ENCODE peak calls at places on chromosome 11, in five cellular contexts. One of them, this sample, is unnamed.

GRCh38 chr11:122656631-122657101 is 1.1 kb downstream of the UBASH3B start:
- DNase-seq in DMS79: peak
- DNase-seq in RCC 7860: peak
- DNase-seq in A172: peak
- DNase-seq in germinal center: peak
- DNase-seq in this sample: no peak

GRCh38 chr11:66133216-66133775 is 63.2 kb downstream of the PACS1 start:
- DNase-seq in A172: no peak
- DNase-seq in DMS79: peak
- DNase-seq in germinal center: no peak
- DNase-seq in RCC 7860: no peak
- DNase-seq in this sample: no peak

GRCh38 chr11:56637500-56637899 is 4.7 kb downstream of the OR5AP2 start:
- DNase-seq in RCC 7860: no peak
- DNase-seq in A172: no peak
- DNase-seq in DMS79: no peak
- DNase-seq in germinal center: no peak
- DNase-seq in this sample: no peak

GRCh38 chr11:120564573-120565301 is 53.2 kb downstream of the GRIK4 start:
- DNase-seq in A172: no peak
- DNase-seq in germinal center: peak
- DNase-seq in DMS79: peak
- DNase-seq in RCC 7860: peak
- DNase-seq in this sample: no peak

GRCh38 chr11:36449566-36450390 is 60.3 kb downstream of the TRAF6 start:
- DNase-seq in DMS79: peak
- DNase-seq in germinal center: peak
- DNase-seq in A172: no peak
- DNase-seq in RCC 7860: no peak
- DNase-seq in this sample: no peak

GRCh38 chr11:102829671-102830070 is 13.7 kb downstream of the MMP3 start:
- DNase-seq in germinal center: no peak
- DNase-seq in DMS79: no peak
- DNase-seq in RCC 7860: no peak
- DNase-seq in A172: no peak
- DNase-seq in this sample: no peak

GRCh38 chr11:131975624-131976420 is 605.4 kb downstream of the NTM start:
- DNase-seq in germinal center: no peak
- DNase-seq in RCC 7860: no peak
- DNase-seq in A172: no peak
- DNase-seq in DMS79: no peak
- DNase-seq in this sample: no peak

GRCh38 chr11:117597083-117597482 is 199.9 kb downstream of the DSCAML1 start:
- DNase-seq in A172: peak
- DNase-seq in RCC 7860: no peak
- DNase-seq in germinal center: no peak
- DNase-seq in DMS79: no peak
- DNase-seq in this sample: no peak

GRCh38 chr11:10322401-10322800 is 17.5 kb downstream of the ADM start:
- DNase-seq in DMS79: no peak
- DNase-seq in germinal center: no peak
- DNase-seq in A172: no peak
- DNase-seq in RCC 7860: no peak
- DNase-seq in this sample: no peak

GRCh38 chr11:111063711-111064110 is 181.8 kb upstream of the POU2AF2 start:
- DNase-seq in A172: peak
- DNase-seq in RCC 7860: no peak
- DNase-seq in germinal center: no peak
- DNase-seq in DMS79: no peak
- DNase-seq in this sample: no peak

GRCh38 chr11:86069408-86070086 is 663 bp upstream of the PICALM start:
- DNase-seq in DMS79: no peak
- DNase-seq in A172: peak
- DNase-seq in RCC 7860: peak
- DNase-seq in germinal center: peak
- DNase-seq in this sample: peak

GRCh38 chr11:123145220-123145619 is 49.8 kb downstream of the CLMP start:
- DNase-seq in DMS79: peak
- DNase-seq in germinal center: no peak
- DNase-seq in A172: peak
- DNase-seq in RCC 7860: peak
- DNase-seq in this sample: peak

GRCh38 chr11:94883878-94884277 is 89.5 kb downstream of the CWC15 start:
- DNase-seq in RCC 7860: no peak
- DNase-seq in A172: no peak
- DNase-seq in germinal center: no peak
- DNase-seq in DMS79: no peak
- DNase-seq in this sample: no peak

GRCh38 chr11:77069336-77069968 is 2.7 kb downstream of the CAPN5 start:
- DNase-seq in germinal center: no peak
- DNase-seq in RCC 7860: no peak
- DNase-seq in A172: no peak
- DNase-seq in DMS79: peak
- DNase-seq in this sample: no peak

GRCh38 chr11:123525072-123525471 is 95.0 kb downstream of the GRAMD1B start:
- DNase-seq in RCC 7860: no peak
- DNase-seq in germinal center: no peak
- DNase-seq in A172: no peak
- DNase-seq in DMS79: no peak
- DNase-seq in this sample: no peak

This sample was measured in epithelial cell of proximal tubule.